ENCODE peak calls at places on chromosomes 6 and 20, in ten cellular contexts. One of them, this sample, is unnamed.

GRCh38 chr6:48765352-48765961 is 654.5 kb upstream of the PTCHD4 start:
- DNase-seq in RKO: peak
- DNase-seq in effector CD4-positive, alpha-beta T cell: no peak
- DNase-seq in astrocyte: peak
- DNase-seq in AG10803: peak
- DNase-seq in MCF 10A: peak
- DNase-seq in GM10248: peak
- DNase-seq in GM03348: peak
- DNase-seq in activated T-helper 1 cell treated with anti-CD3 and anti-CD28 coated beads, Interleukin-2, amount 50 U/mL, for 16 hours: no peak
- DNase-seq in skeletal muscle cell: no peak
- DNase-seq in this sample: no peak

GRCh38 chr6:113622254-113622653 is 234.9 kb upstream of the MARCKS start:
- DNase-seq in RKO: no peak
- DNase-seq in skeletal muscle cell: no peak
- DNase-seq in MCF 10A: no peak
- DNase-seq in GM10248: no peak
- DNase-seq in AG10803: no peak
- DNase-seq in astrocyte: no peak
- DNase-seq in activated T-helper 1 cell treated with anti-CD3 and anti-CD28 coated beads, Interleukin-2, amount 50 U/mL, for 16 hours: no peak
- DNase-seq in GM03348: no peak
- DNase-seq in effector CD4-positive, alpha-beta T cell: no peak
- DNase-seq in this sample: no peak

GRCh38 chr20:62367136-62367482 is at the start of gene LAMA5:
- DNase-seq in skeletal muscle cell: no peak
- DNase-seq in MCF 10A: peak
- DNase-seq in effector CD4-positive, alpha-beta T cell: no peak
- DNase-seq in GM03348: peak
- DNase-seq in astrocyte: no peak
- DNase-seq in activated T-helper 1 cell treated with anti-CD3 and anti-CD28 coated beads, Interleukin-2, amount 50 U/mL, for 16 hours: no peak
- DNase-seq in GM10248: peak
- DNase-seq in RKO: peak
- DNase-seq in AG10803: no peak
- DNase-seq in this sample: no peak

GRCh38 chr6:12065321-12066140 is 53.4 kb downstream of the HIVEP1 start:
- DNase-seq in GM10248: peak
- DNase-seq in astrocyte: no peak
- DNase-seq in effector CD4-positive, alpha-beta T cell: no peak
- DNase-seq in MCF 10A: no peak
- DNase-seq in RKO: no peak
- DNase-seq in activated T-helper 1 cell treated with anti-CD3 and anti-CD28 coated beads, Interleukin-2, amount 50 U/mL, for 16 hours: no peak
- DNase-seq in AG10803: no peak
- DNase-seq in GM03348: no peak
- DNase-seq in skeletal muscle cell: no peak
- DNase-seq in this sample: no peak

GRCh38 chr6:57252975-57253374 is 30.9 kb upstream of the RAB23 start:
- DNase-seq in MCF 10A: no peak
- DNase-seq in GM03348: peak
- DNase-seq in GM10248: no peak
- DNase-seq in AG10803: peak
- DNase-seq in astrocyte: peak
- DNase-seq in skeletal muscle cell: peak
- DNase-seq in effector CD4-positive, alpha-beta T cell: no peak
- DNase-seq in activated T-helper 1 cell treated with anti-CD3 and anti-CD28 coated beads, Interleukin-2, amount 50 U/mL, for 16 hours: no peak
- DNase-seq in RKO: no peak
- DNase-seq in this sample: no peak

GRCh38 chr20:50296450-50297375 is 106.1 kb downstream of the CEBPB start:
- DNase-seq in GM03348: peak
- DNase-seq in astrocyte: no peak
- DNase-seq in activated T-helper 1 cell treated with anti-CD3 and anti-CD28 coated beads, Interleukin-2, amount 50 U/mL, for 16 hours: no peak
- DNase-seq in GM10248: no peak
- DNase-seq in RKO: no peak
- DNase-seq in effector CD4-positive, alpha-beta T cell: no peak
- DNase-seq in skeletal muscle cell: no peak
- DNase-seq in MCF 10A: no peak
- DNase-seq in AG10803: peak
- DNase-seq in this sample: no peak

GRCh38 chr20:33480071-33480470 is 9.8 kb upstream of the CBFA2T2 start:
- DNase-seq in activated T-helper 1 cell treated with anti-CD3 and anti-CD28 coated beads, Interleukin-2, amount 50 U/mL, for 16 hours: no peak
- DNase-seq in skeletal muscle cell: no peak
- DNase-seq in GM10248: no peak
- DNase-seq in MCF 10A: no peak
- DNase-seq in effector CD4-positive, alpha-beta T cell: no peak
- DNase-seq in AG10803: no peak
- DNase-seq in astrocyte: no peak
- DNase-seq in GM03348: no peak
- DNase-seq in RKO: no peak
- DNase-seq in this sample: no peak

GRCh38 chr6:150063640-150064039 is 5.3 kb downstream of the ULBP3 start:
- DNase-seq in GM10248: no peak
- DNase-seq in skeletal muscle cell: no peak
- DNase-seq in RKO: no peak
- DNase-seq in activated T-helper 1 cell treated with anti-CD3 and anti-CD28 coated beads, Interleukin-2, amount 50 U/mL, for 16 hours: no peak
- DNase-seq in GM03348: no peak
- DNase-seq in effector CD4-positive, alpha-beta T cell: no peak
- DNase-seq in astrocyte: no peak
- DNase-seq in AG10803: no peak
- DNase-seq in MCF 10A: no peak
- DNase-seq in this sample: no peak

GRCh38 chr6:8462169-8462568 is 26.8 kb upstream of the SLC35B3 start:
- DNase-seq in MCF 10A: no peak
- DNase-seq in AG10803: no peak
- DNase-seq in GM10248: no peak
- DNase-seq in GM03348: no peak
- DNase-seq in skeletal muscle cell: no peak
- DNase-seq in RKO: no peak
- DNase-seq in activated T-helper 1 cell treated with anti-CD3 and anti-CD28 coated beads, Interleukin-2, amount 50 U/mL, for 16 hours: no peak
- DNase-seq in effector CD4-positive, alpha-beta T cell: no peak
- DNase-seq in astrocyte: no peak
- DNase-seq in this sample: no peak

GRCh38 chr6:36787210-36787609 is 52.0 kb downstream of the CPNE5 start:
- DNase-seq in GM10248: no peak
- DNase-seq in MCF 10A: no peak
- DNase-seq in AG10803: no peak
- DNase-seq in GM03348: no peak
- DNase-seq in astrocyte: no peak
- DNase-seq in skeletal muscle cell: no peak
- DNase-seq in effector CD4-positive, alpha-beta T cell: no peak
- DNase-seq in activated T-helper 1 cell treated with anti-CD3 and anti-CD28 coated beads, Interleukin-2, amount 50 U/mL, for 16 hours: no peak
- DNase-seq in RKO: no peak
- DNase-seq in this sample: no peak

GRCh38 chr20:34708621-34709043 is 4.5 kb downstream of the TP53INP2 start:
- DNase-seq in GM10248: peak
- DNase-seq in RKO: peak
- DNase-seq in skeletal muscle cell: no peak
- DNase-seq in astrocyte: no peak
- DNase-seq in effector CD4-positive, alpha-beta T cell: peak
- DNase-seq in GM03348: peak
- DNase-seq in activated T-helper 1 cell treated with anti-CD3 and anti-CD28 coated beads, Interleukin-2, amount 50 U/mL, for 16 hours: peak
- DNase-seq in AG10803: peak
- DNase-seq in MCF 10A: peak
- DNase-seq in this sample: no peak